ENCODE peak calls at places on chromosomes 13 and 19, in five cellular contexts. One of them, this sample, is unnamed.

GRCh38 chr13:23570099-23570926 is at the start of gene TNFRSF19:
- DNase-seq in lower leg skin: peak; percentile 60
- DNase-seq in cardiac septum: no peak
- DNase-seq in anterior cingulate cortex: no peak
- DNase-seq in activated CD4-positive, alpha-beta memory T cell treated with anti-CD3 and anti-CD28 coated beads, Interleukin-2, amount 10 ng/mL, durations not matched to agents 7 days and 5 days: no peak
- DNase-seq in this sample: no peak

GRCh38 chr13:94569615-94570014 is 26.3 kb downstream of the TGDS start:
- DNase-seq in activated CD4-positive, alpha-beta memory T cell treated with anti-CD3 and anti-CD28 coated beads, Interleukin-2, amount 10 ng/mL, durations not matched to agents 7 days and 5 days: no peak
- DNase-seq in anterior cingulate cortex: no peak
- DNase-seq in cardiac septum: no peak
- DNase-seq in lower leg skin: no peak
- DNase-seq in this sample: no peak

GRCh38 chr13:26324867-26325266 is 70.9 kb downstream of the CDK8 start:
- DNase-seq in lower leg skin: no peak
- DNase-seq in cardiac septum: no peak
- DNase-seq in activated CD4-positive, alpha-beta memory T cell treated with anti-CD3 and anti-CD28 coated beads, Interleukin-2, amount 10 ng/mL, durations not matched to agents 7 days and 5 days: no peak
- DNase-seq in anterior cingulate cortex: no peak
- DNase-seq in this sample: no peak

GRCh38 chr13:27404680-27405079 is 19.7 kb upstream of the GTF3A start:
- DNase-seq in anterior cingulate cortex: no peak
- DNase-seq in cardiac septum: no peak
- DNase-seq in lower leg skin: no peak
- DNase-seq in activated CD4-positive, alpha-beta memory T cell treated with anti-CD3 and anti-CD28 coated beads, Interleukin-2, amount 10 ng/mL, durations not matched to agents 7 days and 5 days: no peak
- DNase-seq in this sample: no peak

GRCh38 chr19:48629599-48630288 is 7.4 kb downstream of the DBP start:
- DNase-seq in cardiac septum: no peak
- DNase-seq in anterior cingulate cortex: no peak
- DNase-seq in activated CD4-positive, alpha-beta memory T cell treated with anti-CD3 and anti-CD28 coated beads, Interleukin-2, amount 10 ng/mL, durations not matched to agents 7 days and 5 days: no peak
- DNase-seq in lower leg skin: no peak
- DNase-seq in this sample: no peak

GRCh38 chr13:99661791-99662190 is 160.5 kb downstream of the TM9SF2 start:
- DNase-seq in anterior cingulate cortex: no peak
- DNase-seq in activated CD4-positive, alpha-beta memory T cell treated with anti-CD3 and anti-CD28 coated beads, Interleukin-2, amount 10 ng/mL, durations not matched to agents 7 days and 5 days: no peak
- DNase-seq in cardiac septum: no peak
- DNase-seq in lower leg skin: no peak
- DNase-seq in this sample: no peak

GRCh38 chr19:17512574-17512939 is 1.1 kb downstream of the PGLS start:
- DNase-seq in cardiac septum: no peak
- DNase-seq in lower leg skin: no peak
- DNase-seq in anterior cingulate cortex: no peak
- DNase-seq in activated CD4-positive, alpha-beta memory T cell treated with anti-CD3 and anti-CD28 coated beads, Interleukin-2, amount 10 ng/mL, durations not matched to agents 7 days and 5 days: no peak
- DNase-seq in this sample: no peak

GRCh38 chr13:90690458-90691063 is 656.9 kb upstream of the MIR17HG start:
- DNase-seq in lower leg skin: no peak
- DNase-seq in activated CD4-positive, alpha-beta memory T cell treated with anti-CD3 and anti-CD28 coated beads, Interleukin-2, amount 10 ng/mL, durations not matched to agents 7 days and 5 days: no peak
- DNase-seq in anterior cingulate cortex: no peak
- DNase-seq in cardiac septum: no peak
- DNase-seq in this sample: no peak

GRCh38 chr19:14370169-14370998 is 10.9 kb upstream of the ADGRE5 start:
- DNase-seq in activated CD4-positive, alpha-beta memory T cell treated with anti-CD3 and anti-CD28 coated beads, Interleukin-2, amount 10 ng/mL, durations not matched to agents 7 days and 5 days: peak; percentile 68
- DNase-seq in anterior cingulate cortex: no peak
- DNase-seq in lower leg skin: no peak
- DNase-seq in cardiac septum: no peak
- DNase-seq in this sample: no peak

GRCh38 chr19:45442927-45443461 is 19.3 kb upstream of the ERCC1 start:
- DNase-seq in lower leg skin: no peak
- DNase-seq in activated CD4-positive, alpha-beta memory T cell treated with anti-CD3 and anti-CD28 coated beads, Interleukin-2, amount 10 ng/mL, durations not matched to agents 7 days and 5 days: peak; percentile 46
- DNase-seq in anterior cingulate cortex: no peak
- DNase-seq in cardiac septum: peak; percentile 85
- DNase-seq in this sample: no peak

GRCh38 chr19:3359850-3360493 is 6.4 kb upstream of the NFIC start:
- DNase-seq in anterior cingulate cortex: no peak
- DNase-seq in activated CD4-positive, alpha-beta memory T cell treated with anti-CD3 and anti-CD28 coated beads, Interleukin-2, amount 10 ng/mL, durations not matched to agents 7 days and 5 days: peak; percentile 31
- DNase-seq in lower leg skin: no peak
- DNase-seq in cardiac septum: no peak
- DNase-seq in this sample: no peak

GRCh38 chr13:51934461-51935087 is 72.8 kb downstream of the CCDC70 start:
- DNase-seq in cardiac septum: no peak
- DNase-seq in anterior cingulate cortex: no peak
- DNase-seq in lower leg skin: no peak
- DNase-seq in activated CD4-positive, alpha-beta memory T cell treated with anti-CD3 and anti-CD28 coated beads, Interleukin-2, amount 10 ng/mL, durations not matched to agents 7 days and 5 days: no peak
- DNase-seq in this sample: no peak

GRCh38 chr13:28498481-28499115 is 3.7 kb upstream of the FLT1 start:
- DNase-seq in lower leg skin: no peak
- DNase-seq in activated CD4-positive, alpha-beta memory T cell treated with anti-CD3 and anti-CD28 coated beads, Interleukin-2, amount 10 ng/mL, durations not matched to agents 7 days and 5 days: no peak
- DNase-seq in anterior cingulate cortex: no peak
- DNase-seq in cardiac septum: no peak
- DNase-seq in this sample: no peak

GRCh38 chr13:36124236-36124822 is 6.9 kb downstream of the DCLK1 start:
- DNase-seq in cardiac septum: no peak
- DNase-seq in activated CD4-positive, alpha-beta memory T cell treated with anti-CD3 and anti-CD28 coated beads, Interleukin-2, amount 10 ng/mL, durations not matched to agents 7 days and 5 days: no peak
- DNase-seq in anterior cingulate cortex: no peak
- DNase-seq in lower leg skin: no peak
- DNase-seq in this sample: no peak

GRCh38 chr19:5719274-5719960 is 529 bp downstream of the LONP1 start:
- DNase-seq in anterior cingulate cortex: no peak
- DNase-seq in activated CD4-positive, alpha-beta memory T cell treated with anti-CD3 and anti-CD28 coated beads, Interleukin-2, amount 10 ng/mL, durations not matched to agents 7 days and 5 days: peak; percentile 52
- DNase-seq in lower leg skin: peak; percentile 34
- DNase-seq in cardiac septum: no peak
- DNase-seq in this sample: no peak

GRCh38 chr13:93098972-93099371 is 127.6 kb upstream of the GPC6 start:
- DNase-seq in lower leg skin: no peak
- DNase-seq in anterior cingulate cortex: no peak
- DNase-seq in activated CD4-positive, alpha-beta memory T cell treated with anti-CD3 and anti-CD28 coated beads, Interleukin-2, amount 10 ng/mL, durations not matched to agents 7 days and 5 days: no peak
- DNase-seq in cardiac septum: no peak
- DNase-seq in this sample: no peak

GRCh38 chr13:64551755-64552154 is 2678.4 kb downstream of the PCDH9 start:
- DNase-seq in activated CD4-positive, alpha-beta memory T cell treated with anti-CD3 and anti-CD28 coated beads, Interleukin-2, amount 10 ng/mL, durations not matched to agents 7 days and 5 days: no peak
- DNase-seq in anterior cingulate cortex: no peak
- DNase-seq in cardiac septum: no peak
- DNase-seq in lower leg skin: no peak
- DNase-seq in this sample: no peak

GRCh38 chr13:111482806-111483620 is 162.6 kb downstream of the TEX29 start:
- DNase-seq in cardiac septum: no peak
- DNase-seq in anterior cingulate cortex: no peak
- DNase-seq in activated CD4-positive, alpha-beta memory T cell treated with anti-CD3 and anti-CD28 coated beads, Interleukin-2, amount 10 ng/mL, durations not matched to agents 7 days and 5 days: no peak
- DNase-seq in lower leg skin: no peak
- DNase-seq in this sample: peak; percentile 45

GRCh38 chr13:25806304-25806974 is 245.4 kb downstream of the SHISA2 start:
- DNase-seq in lower leg skin: no peak
- DNase-seq in cardiac septum: no peak
- DNase-seq in activated CD4-positive, alpha-beta memory T cell treated with anti-CD3 and anti-CD28 coated beads, Interleukin-2, amount 10 ng/mL, durations not matched to agents 7 days and 5 days: no peak
- DNase-seq in anterior cingulate cortex: no peak
- DNase-seq in this sample: no peak

GRCh38 chr13:75648446-75648845 is 12.3 kb downstream of the LMO7 start:
- DNase-seq in lower leg skin: no peak
- DNase-seq in activated CD4-positive, alpha-beta memory T cell treated with anti-CD3 and anti-CD28 coated beads, Interleukin-2, amount 10 ng/mL, durations not matched to agents 7 days and 5 days: no peak
- DNase-seq in anterior cingulate cortex: no peak
- DNase-seq in cardiac septum: no peak
- DNase-seq in this sample: no peak

GRCh38 chr19:57903298-57904174 is 12.9 kb downstream of the ZNF417 start:
- DNase-seq in anterior cingulate cortex: no peak
- DNase-seq in activated CD4-positive, alpha-beta memory T cell treated with anti-CD3 and anti-CD28 coated beads, Interleukin-2, amount 10 ng/mL, durations not matched to agents 7 days and 5 days: no peak
- DNase-seq in lower leg skin: no peak
- DNase-seq in cardiac septum: no peak
- DNase-seq in this sample: no peak

GRCh38 chr13:113669231-113669870 is 2.3 kb downstream of the GRK1 start:
- DNase-seq in cardiac septum: peak; percentile 35
- DNase-seq in anterior cingulate cortex: no peak
- DNase-seq in lower leg skin: no peak
- DNase-seq in activated CD4-positive, alpha-beta memory T cell treated with anti-CD3 and anti-CD28 coated beads, Interleukin-2, amount 10 ng/mL, durations not matched to agents 7 days and 5 days: no peak
- DNase-seq in this sample: no peak

GRCh38 chr13:101258071-101258470 is 158.2 kb downstream of the NALCN start:
- DNase-seq in activated CD4-positive, alpha-beta memory T cell treated with anti-CD3 and anti-CD28 coated beads, Interleukin-2, amount 10 ng/mL, durations not matched to agents 7 days and 5 days: peak; percentile 66
- DNase-seq in cardiac septum: no peak
- DNase-seq in anterior cingulate cortex: no peak
- DNase-seq in lower leg skin: no peak
- DNase-seq in this sample: no peak

GRCh38 chr13:52405767-52406494 is at the start of gene THSD1:
- DNase-seq in lower leg skin: peak; percentile 36
- DNase-seq in cardiac septum: peak; percentile 85
- DNase-seq in activated CD4-positive, alpha-beta memory T cell treated with anti-CD3 and anti-CD28 coated beads, Interleukin-2, amount 10 ng/mL, durations not matched to agents 7 days and 5 days: peak; percentile 19
- DNase-seq in anterior cingulate cortex: no peak
- DNase-seq in this sample: peak; percentile 54

GRCh38 chr13:60090579-60090978 is 73.1 kb downstream of the DIAPH3 start:
- DNase-seq in activated CD4-positive, alpha-beta memory T cell treated with anti-CD3 and anti-CD28 coated beads, Interleukin-2, amount 10 ng/mL, durations not matched to agents 7 days and 5 days: no peak
- DNase-seq in lower leg skin: no peak
- DNase-seq in cardiac septum: no peak
- DNase-seq in anterior cingulate cortex: no peak
- DNase-seq in this sample: no peak

This sample was measured in RWPE2.